ENCODE peak calls at places on chromosomes 5 and 9, in four cellular contexts. L is GM23248; B is activated naive CD4-positive, alpha-beta T cell; N is stimulated activated CD4-positive, alpha-beta T cell treated with anti-CD3 and anti-CD28 coated beads, Interleukin-2, amount 100 ng/mL, for 48 hours. F is an unnamed sample.

GRCh38 chr9:90941661-90942060 is 140.0 kb downstream of the SYK start:
- DNase-seq in B (no peak), N (no peak), L (no peak), F (no peak)

GRCh38 chr9:93010056-93010455 is 48.4 kb upstream of the SUSD3 start:
- DNase-seq in L (no peak), N (no peak), B (no peak), F (no peak)

GRCh38 chr5:1760656-1761452 is 38.8 kb downstream of the MRPL36 start:
- DNase-seq in B (no peak), N (no peak), L (no peak), F (no peak)

GRCh38 chr9:21994996-21995651 is 533 bp downstream of the CDKN2B-AS1 start:
- DNase-seq in N (peak), L (peak), B (peak), F (peak)

GRCh38 chr9:137453643-137454081 is 5.5 kb downstream of the NSMF start:
- DNase-seq in L (peak), N (peak), B (peak), F (peak)

GRCh38 chr9:4497855-4498254 is 7.6 kb downstream of the SLC1A1 start:
- DNase-seq in N (no peak), B (no peak), L (peak), F (no peak)

GRCh38 chr9:125960631-125961030 is 213.5 kb downstream of the PBX3 start:
- DNase-seq in N (no peak), B (no peak), L (no peak), F (no peak)

GRCh38 chr5:15823413-15823812 is 323.4 kb downstream of the FBXL7 start:
- DNase-seq in L (peak), B (no peak), N (no peak), F (no peak)

GRCh38 chr9:92600742-92601261 is 65.0 kb upstream of the ECM2 start:
- DNase-seq in B (no peak), L (peak), N (no peak), F (no peak)

GRCh38 chr9:4973246-4973645 is 11.8 kb upstream of the JAK2 start:
- DNase-seq in B (no peak), N (no peak), L (peak), F (no peak)

GRCh38 chr5:11268894-11269293 is 507.9 kb upstream of the DAP start:
- DNase-seq in N (no peak), L (no peak), B (no peak), F (no peak)

GRCh38 chr9:107488400-107489143 is 997 bp downstream of the KLF4 start:
- DNase-seq in N (no peak), B (no peak), L (peak), F (no peak)

GRCh38 chr9:127854169-127854833 is at the start of gene ENG:
- DNase-seq in L (peak), B (peak), N (no peak), F (peak)

GRCh38 chr5:139648205-139649081 is at the start of gene CXXC5:
- DNase-seq in B (peak), L (peak), N (no peak), F (peak)

GRCh38 chr5:12016149-12016740 is 112.0 kb upstream of the CTNND2 start:
- DNase-seq in B (no peak), N (no peak), L (no peak), F (no peak)

GRCh38 chr9:108703414-108703813 is 152.4 kb downstream of the ACTL7B start:
- DNase-seq in L (no peak), B (no peak), N (no peak), F (no peak)

GRCh38 chr9:137606005-137606601 is 617 bp downstream of the ARRDC1 start:
- DNase-seq in B (no peak), L (peak), N (no peak), F (no peak)

GRCh38 chr5:122078116-122078865 is at the start of gene LOX:
- DNase-seq in B (no peak), N (no peak), L (peak), F (no peak)

GRCh38 chr5:130912088-130912487 is 253.0 kb downstream of the HINT1 start:
- DNase-seq in N (no peak), L (no peak), B (no peak), F (no peak)

GRCh38 chr9:99264070-99264469 is 42.0 kb downstream of the SEC61B start:
- DNase-seq in B (no peak), N (no peak), L (peak), F (peak)

GRCh38 chr5:35956429-35956828 is 18.0 kb upstream of the CAPSL start:
- DNase-seq in B (no peak), L (peak), N (no peak), F (no peak)

GRCh38 chr9:70998962-70999361 is 122.5 kb downstream of the TRPM3 start:
- DNase-seq in N (no peak), L (peak), B (no peak), F (no peak)

GRCh38 chr9:124869466-124869985 is 7.6 kb downstream of the ARPC5L start:
- DNase-seq in B (peak), N (no peak), L (peak), F (no peak)

GRCh38 chr5:96432245-96433065 is 593 bp downstream of the PCSK1 start:
- DNase-seq in N (no peak), B (no peak), L (peak), F (no peak)

GRCh38 chr9:112864413-112864812 is 26.3 kb downstream of the SLC46A2 start:
- DNase-seq in L (no peak), N (no peak), B (no peak), F (peak)

GRCh38 chr5:57575839-57576238 is 93.2 kb upstream of the ACTBL2 start:
- DNase-seq in N (no peak), L (no peak), B (no peak), F (no peak)

GRCh38 chr9:134396825-134397224 is 70.6 kb downstream of the RXRA start:
- DNase-seq in N (peak), L (no peak), B (peak), F (no peak)

GRCh38 chr5:149445739-149446369 is 66.8 kb upstream of the IL17B start:
- DNase-seq in N (no peak), B (no peak), L (peak), F (peak)

GRCh38 chr9:80066931-80067330 is 495.2 kb downstream of the TLE4 start:
- DNase-seq in L (no peak), N (no peak), B (no peak), F (no peak)

GRCh38 chr5:126568206-126568755 is 26.7 kb downstream of the ALDH7A1 start:
- DNase-seq in N (no peak), B (no peak), L (no peak), F (no peak)

GRCh38 chr9:134698587-134699342 is 57.2 kb downstream of the COL5A1 start:
- DNase-seq in N (peak), B (peak), L (peak), F (peak)

GRCh38 chr5:145178667-145179523 is 656.2 kb downstream of the PRELID2 start:
- DNase-seq in N (no peak), B (no peak), L (peak), F (no peak)

GRCh38 chr5:73623060-73623459 is 2.9 kb upstream of the ARHGEF28 start:
- DNase-seq in L (no peak), B (no peak), N (no peak), F (no peak)

GRCh38 chr5:40828021-40828631 is 6.9 kb downstream of the RPL37 start:
- DNase-seq in B (no peak), N (no peak), L (no peak), F (no peak)

GRCh38 chr5:128144491-128144890 is 60.9 kb downstream of the SLC12A2 start:
- DNase-seq in L (peak), B (no peak), N (no peak), F (no peak)

GRCh38 chr9:110282023-110282766 is 25.9 kb upstream of the TXN start:
- DNase-seq in N (no peak), B (no peak), L (no peak), F (peak)

GRCh38 chr5:133450311-133450710 is 162.0 kb downstream of the FSTL4 start:
- DNase-seq in N (no peak), L (no peak), B (no peak), F (no peak)

GRCh38 chr5:139895647-139896046 is 100.0 kb downstream of the PSD2 start:
- DNase-seq in L (no peak), B (no peak), N (no peak), F (no peak)